ENCODE peak calls at places on chromosomes 12 and 14, in seven cellular contexts. O is breast epithelium; V is lung microvascular endothelial cell; E is OCI-M1; S is body of pancreas; W is brain microvascular endothelial cell; P is stimulated activated CD4-positive, alpha-beta T cell treated with anti-CD3 and anti-CD28 coated beads, TNF-alpha, amount 100 ng/mL, for 4 hours. K is an unnamed sample.

GRCh38 chr12:52906049-52906645 is 1.3 kb upstream of the KRT8 start:
- DNase-seq in P (no peak), V (no peak), S (no peak), E (no peak), O (no peak), W (no peak), K (no peak)

GRCh38 chr12:49621651-49622500 is 1.5 kb upstream of the PRPF40B start:
- DNase-seq in O (no peak), W (no peak), E (no peak), V (no peak), P (no peak), S (no peak), K (no peak)

GRCh38 chr14:96821501-96821900 is 24.3 kb downstream of the VRK1 start:
- DNase-seq in P (no peak), V (no peak), E (no peak), S (no peak), W (no peak), O (no peak), K (no peak)

GRCh38 chr12:2589381-2589780 is 205.4 kb upstream of the FKBP4 start:
- DNase-seq in S (no peak), W (no peak), V (no peak), E (no peak), O (no peak), P (no peak), K (no peak)

GRCh38 chr14:65594153-65594881 is 181.8 kb downstream of the FUT8 start:
- DNase-seq in S (peak; percentile 53), W (no peak), P (no peak), V (no peak), E (no peak), O (no peak), K (peak; percentile 55)

GRCh38 chr14:99611639-99612038 is 7.6 kb upstream of the CCDC85C start:
- DNase-seq in O (no peak), S (no peak), V (no peak), W (no peak), P (no peak), E (no peak), K (no peak)

GRCh38 chr14:105021656-105022275 is 883 bp upstream of the CDCA4 start:
- DNase-seq in O (peak; percentile 30), S (peak; percentile 46), P (peak; percentile 21), E (peak; percentile 59), V (peak; percentile 40), W (no peak), K (peak; percentile 60)

GRCh38 chr12:129193263-129193871 is 340.1 kb downstream of the GLT1D1 start:
- DNase-seq in V (no peak), S (peak; percentile 22), O (no peak), W (peak; percentile 53), P (no peak), E (peak; percentile 60), K (peak; percentile 32)

GRCh38 chr12:105948331-105948730 is 190.4 kb downstream of the NUAK1 start:
- DNase-seq in P (no peak), V (no peak), O (peak; percentile 34), E (no peak), S (no peak), W (no peak), K (no peak)

GRCh38 chr12:116497051-116497529 is 62.1 kb upstream of the MAP1LC3B2 start:
- DNase-seq in V (no peak), W (no peak), P (no peak), O (peak; percentile 84), S (no peak), E (no peak), K (no peak)

GRCh38 chr14:87691482-87691881 is 301.5 kb downstream of the GALC start:
- DNase-seq in W (no peak), E (peak; percentile 65), S (no peak), V (no peak), P (no peak), O (no peak), K (no peak)

GRCh38 chr12:12327802-12328201 is 22.2 kb downstream of the MANSC1 start:
- DNase-seq in P (no peak), W (peak; percentile 36), E (peak; percentile 82), O (no peak), S (no peak), V (peak; percentile 83), K (no peak)

GRCh38 chr12:118050972-118051910 is 9.7 kb downstream of the WSB2 start:
- DNase-seq in V (no peak), E (no peak), S (no peak), W (peak; percentile 42), P (no peak), O (no peak), K (no peak)

GRCh38 chr12:108457734-108458361 is 57.2 kb upstream of the FICD start:
- DNase-seq in P (no peak), O (peak; percentile 79), V (peak; percentile 36), S (no peak), E (no peak), W (no peak), K (no peak)

GRCh38 chr12:59946635-59947034 is 350.8 kb downstream of the SLC16A7 start:
- DNase-seq in S (no peak), V (no peak), E (no peak), W (no peak), P (no peak), O (no peak), K (no peak)